ENCODE peak calls at places on chromosomes 11 and 22, in six cellular contexts. One of them, this sample, is unnamed.

GRCh38 chr11:114259124-114259526 is 37.1 kb upstream of the NNMT start:
- DNase-seq in left ventricle myocardium inferior: peak
- DNase-seq in activated CD4-positive, CD25-positive, alpha-beta regulatory T cell treated with anti-CD3 and anti-CD28 coated beads, Interleukin-2, amount 50 U/mL, for 16 hours: no peak
- DNase-seq in posterior cingulate gyrus: peak
- DNase-seq in GDM1: no peak
- DNase-seq in B cell: peak
- DNase-seq in this sample: no peak

GRCh38 chr11:59756845-59757244 is 1.7 kb downstream of the STX3 start:
- DNase-seq in GDM1: no peak
- DNase-seq in posterior cingulate gyrus: no peak
- DNase-seq in activated CD4-positive, CD25-positive, alpha-beta regulatory T cell treated with anti-CD3 and anti-CD28 coated beads, Interleukin-2, amount 50 U/mL, for 16 hours: no peak
- DNase-seq in B cell: peak
- DNase-seq in left ventricle myocardium inferior: no peak
- DNase-seq in this sample: no peak

GRCh38 chr22:42317691-42318547 is 47.5 kb upstream of the TCF20 start:
- DNase-seq in GDM1: no peak
- DNase-seq in left ventricle myocardium inferior: no peak
- DNase-seq in activated CD4-positive, CD25-positive, alpha-beta regulatory T cell treated with anti-CD3 and anti-CD28 coated beads, Interleukin-2, amount 50 U/mL, for 16 hours: no peak
- DNase-seq in B cell: no peak
- DNase-seq in posterior cingulate gyrus: peak
- DNase-seq in this sample: no peak

GRCh38 chr11:115552151-115552550 is 47.9 kb upstream of the CADM1 start:
- DNase-seq in left ventricle myocardium inferior: no peak
- DNase-seq in activated CD4-positive, CD25-positive, alpha-beta regulatory T cell treated with anti-CD3 and anti-CD28 coated beads, Interleukin-2, amount 50 U/mL, for 16 hours: no peak
- DNase-seq in GDM1: no peak
- DNase-seq in posterior cingulate gyrus: no peak
- DNase-seq in B cell: no peak
- DNase-seq in this sample: no peak

GRCh38 chr11:71067753-71068152 is 184.6 kb downstream of the SHANK2 start:
- DNase-seq in GDM1: no peak
- DNase-seq in posterior cingulate gyrus: no peak
- DNase-seq in left ventricle myocardium inferior: no peak
- DNase-seq in activated CD4-positive, CD25-positive, alpha-beta regulatory T cell treated with anti-CD3 and anti-CD28 coated beads, Interleukin-2, amount 50 U/mL, for 16 hours: no peak
- DNase-seq in B cell: no peak
- DNase-seq in this sample: no peak

GRCh38 chr11:3375552-3375951 is 3.4 kb downstream of the ZNF195 start:
- DNase-seq in B cell: no peak
- DNase-seq in posterior cingulate gyrus: no peak
- DNase-seq in activated CD4-positive, CD25-positive, alpha-beta regulatory T cell treated with anti-CD3 and anti-CD28 coated beads, Interleukin-2, amount 50 U/mL, for 16 hours: no peak
- DNase-seq in left ventricle myocardium inferior: no peak
- DNase-seq in GDM1: no peak
- DNase-seq in this sample: no peak

GRCh38 chr11:21810650-21811049 is 382.2 kb upstream of the ANO5 start:
- DNase-seq in left ventricle myocardium inferior: no peak
- DNase-seq in B cell: no peak
- DNase-seq in GDM1: no peak
- DNase-seq in posterior cingulate gyrus: no peak
- DNase-seq in activated CD4-positive, CD25-positive, alpha-beta regulatory T cell treated with anti-CD3 and anti-CD28 coated beads, Interleukin-2, amount 50 U/mL, for 16 hours: no peak
- DNase-seq in this sample: no peak

GRCh38 chr11:113184498-113184897 is 129.9 kb upstream of the TTC12 start:
- DNase-seq in activated CD4-positive, CD25-positive, alpha-beta regulatory T cell treated with anti-CD3 and anti-CD28 coated beads, Interleukin-2, amount 50 U/mL, for 16 hours: no peak
- DNase-seq in GDM1: no peak
- DNase-seq in left ventricle myocardium inferior: no peak
- DNase-seq in posterior cingulate gyrus: no peak
- DNase-seq in B cell: no peak
- DNase-seq in this sample: no peak

GRCh38 chr11:109870313-109870712 is 222.9 kb upstream of the ZC3H12C start:
- DNase-seq in left ventricle myocardium inferior: no peak
- DNase-seq in activated CD4-positive, CD25-positive, alpha-beta regulatory T cell treated with anti-CD3 and anti-CD28 coated beads, Interleukin-2, amount 50 U/mL, for 16 hours: no peak
- DNase-seq in posterior cingulate gyrus: no peak
- DNase-seq in GDM1: no peak
- DNase-seq in B cell: no peak
- DNase-seq in this sample: no peak

GRCh38 chr11:80855975-80856524 is 1415.2 kb upstream of the TENM4 start:
- DNase-seq in left ventricle myocardium inferior: no peak
- DNase-seq in activated CD4-positive, CD25-positive, alpha-beta regulatory T cell treated with anti-CD3 and anti-CD28 coated beads, Interleukin-2, amount 50 U/mL, for 16 hours: no peak
- DNase-seq in GDM1: no peak
- DNase-seq in B cell: no peak
- DNase-seq in posterior cingulate gyrus: no peak
- DNase-seq in this sample: no peak

GRCh38 chr11:92324890-92325289 is 100.3 kb downstream of the FAT3 start:
- DNase-seq in left ventricle myocardium inferior: no peak
- DNase-seq in posterior cingulate gyrus: no peak
- DNase-seq in B cell: no peak
- DNase-seq in activated CD4-positive, CD25-positive, alpha-beta regulatory T cell treated with anti-CD3 and anti-CD28 coated beads, Interleukin-2, amount 50 U/mL, for 16 hours: no peak
- DNase-seq in GDM1: no peak
- DNase-seq in this sample: no peak